ENCODE peak calls at places on chromosomes 4 and X, in ten cellular contexts. J is HCEC 1CT; L is left colon; G is germinal center; B is ACHN; W is activated CD8-positive, alpha-beta memory T cell treated with anti-CD3 and anti-CD28 coated beads, Interleukin-2, amount 50 U/mL, for 4 hours; O is stimulated activated CD8-positive, alpha-beta memory T cell treated with anti-CD3 and anti-CD28 coated beads, Interleukin-2, amount 100 ng/mL, for 1 hour; E is GOT3; P is iris pigment epithelial cell; N is activated T-helper 1 cell treated with anti-CD3 and anti-CD28 coated beads, Interleukin-2, amount 50 U/mL, for 16 hours. T is an unnamed sample.
A peak's percentile ranks its signal among the peaks of the same experiment; 100 is the strongest.

GRCh38 chr4:4717692-4718091 is 141.8 kb upstream of the MSX1 start:
- DNase-seq in J (no peak), L (no peak), G (no peak), B (no peak), W (no peak), O (no peak), E (no peak), P (no peak), N (no peak), T (no peak)

GRCh38 chrX:69493193-69493592 is 10.9 kb upstream of the NALF2 start:
- DNase-seq in J (no peak), L (peak; percentile 28), G (peak; percentile 7), B (peak; percentile 29), W (no peak), O (no peak), E (no peak), P (no peak), N (no peak), T (peak; percentile 69)

GRCh38 chrX:55008571-55009358 is 8.6 kb downstream of the APEX2 start:
- DNase-seq in J (peak; percentile 61), L (no peak), G (no peak), B (no peak), W (no peak), O (no peak), E (no peak), P (peak; percentile 10), N (no peak), T (no peak)

GRCh38 chrX:93585661-93586060 is 87.7 kb downstream of the NAP1L3 start:
- DNase-seq in J (no peak), L (no peak), G (no peak), B (no peak), W (no peak), O (no peak), E (no peak), P (no peak), N (no peak), T (no peak)

GRCh38 chrX:55342533-55343501 is 78.1 kb upstream of the PAGE3 start:
- DNase-seq in J (no peak), L (peak; percentile 28), G (peak; percentile 56), B (peak; percentile 23), W (peak; percentile 31), O (no peak), E (no peak), P (peak; percentile 3), N (peak; percentile 8), T (peak; percentile 2)

GRCh38 chrX:15973299-15973698 is 118.7 kb upstream of the AP1S2 start:
- DNase-seq in J (peak; percentile 38), L (no peak), G (no peak), B (peak; percentile 45), W (no peak), O (no peak), E (no peak), P (peak; percentile 18), N (no peak), T (peak; percentile 59)

GRCh38 chrX:23803931-23804381 is 21.0 kb downstream of the SAT1 start:
- DNase-seq in J (no peak), L (no peak), G (no peak), B (no peak), W (no peak), O (no peak), E (no peak), P (peak; percentile 80), N (no peak), T (peak; percentile 64)

GRCh38 chr4:144300616-144301015 is 160.1 kb upstream of the GYPA start:
- DNase-seq in J (no peak), L (no peak), G (no peak), B (no peak), W (no peak), O (no peak), E (no peak), P (no peak), N (no peak), T (no peak)

GRCh38 chrX:14029039-14029424 is 660 bp downstream of the GEMIN8 start:
- DNase-seq in J (no peak), L (no peak), G (no peak), B (no peak), W (no peak), O (no peak), E (no peak), P (no peak), N (no peak), T (no peak)

GRCh38 chr4:180542445-180543100 is 1700.6 kb upstream of the TENM3 start:
- DNase-seq in J (no peak), L (no peak), G (no peak), B (no peak), W (no peak), O (no peak), E (no peak), P (peak; percentile 60), N (no peak), T (peak; percentile 40)

GRCh38 chr4:14225683-14226207 is 598.2 kb upstream of the BOD1L1 start:
- DNase-seq in J (no peak), L (no peak), G (no peak), B (no peak), W (no peak), O (no peak), E (no peak), P (no peak), N (no peak), T (no peak)

GRCh38 chr4:17478073-17478472 is 33.8 kb downstream of the QDPR start:
- DNase-seq in J (no peak), L (no peak), G (no peak), B (no peak), W (no peak), O (no peak), E (no peak), P (no peak), N (no peak), T (no peak)

GRCh38 chrX:21373637-21374162 is 518 bp upstream of the CNKSR2 start:
- DNase-seq in J (no peak), L (peak; percentile 39), G (peak; percentile 17), B (no peak), W (peak; percentile 30), O (no peak), E (peak; percentile 22), P (no peak), N (no peak), T (no peak)

GRCh38 chr4:73662709-73663546 is 42.7 kb upstream of the RASSF6 start:
- DNase-seq in J (peak; percentile 67), L (no peak), G (peak; percentile 22), B (peak; percentile 79), W (no peak), O (no peak), E (no peak), P (peak; percentile 86), N (no peak), T (no peak)

GRCh38 chr4:6208416-6208815 is 8.1 kb upstream of the JAKMIP1 start:
- DNase-seq in J (no peak), L (no peak), G (no peak), B (no peak), W (no peak), O (no peak), E (no peak), P (no peak), N (no peak), T (no peak)

GRCh38 chr4:88138561-88138960 is 19.9 kb downstream of the ABCG2 start:
- DNase-seq in J (peak; percentile 70), L (no peak), G (no peak), B (no peak), W (no peak), O (no peak), E (peak; percentile 3), P (peak; percentile 89), N (no peak), T (no peak)

GRCh38 chrX:134571831-134572230 is 86.4 kb downstream of the PLAC1 start:
- DNase-seq in J (no peak), L (no peak), G (no peak), B (no peak), W (no peak), O (no peak), E (no peak), P (no peak), N (no peak), T (no peak)

GRCh38 chr4:159871141-159871540 is 768.3 kb downstream of the RAPGEF2 start:
- DNase-seq in J (no peak), L (no peak), G (no peak), B (no peak), W (no peak), O (no peak), E (no peak), P (peak; percentile 28), N (no peak), T (no peak)

GRCh38 chr4:72418458-72418857 is 150.6 kb downstream of the ADAMTS3 start:
- DNase-seq in J (no peak), L (peak; percentile 9), G (no peak), B (peak; percentile 28), W (no peak), O (no peak), E (no peak), P (peak; percentile 84), N (no peak), T (no peak)

GRCh38 chrX:66074920-66075879 is 35.3 kb upstream of the VSIG4 start:
- DNase-seq in J (no peak), L (peak; percentile 20), G (no peak), B (no peak), W (peak; percentile 31), O (no peak), E (no peak), P (no peak), N (peak; percentile 8), T (no peak)

GRCh38 chr4:8477095-8477635 is 36.6 kb downstream of the TRMT44 start:
- DNase-seq in J (no peak), L (no peak), G (no peak), B (no peak), W (no peak), O (no peak), E (no peak), P (no peak), N (no peak), T (no peak)

GRCh38 chrX:110418220-110418856 is 59.7 kb downstream of the RTL9 start:
- DNase-seq in J (peak; percentile 76), L (peak; percentile 20), G (no peak), B (peak; percentile 20), W (no peak), O (no peak), E (no peak), P (peak; percentile 75), N (no peak), T (peak; percentile 38)

GRCh38 chr4:173301518-173302201 is 32.5 kb downstream of the HMGB2 start:
- DNase-seq in J (peak; percentile 37), L (no peak), G (peak; percentile 24), B (peak; percentile 76), W (no peak), O (no peak), E (no peak), P (peak; percentile 53), N (no peak), T (peak; percentile 16)

GRCh38 chr4:176277162-176277904 is 8.3 kb upstream of the ASB5 start:
- DNase-seq in J (peak; percentile 53), L (peak; percentile 56), G (peak; percentile 34), B (peak; percentile 75), W (peak; percentile 14), O (no peak), E (no peak), P (peak; percentile 71), N (no peak), T (peak; percentile 58)

GRCh38 chrX:97238632-97239031 is 354.9 kb downstream of the RPA4 start:
- DNase-seq in J (no peak), L (no peak), G (no peak), B (no peak), W (no peak), O (no peak), E (no peak), P (peak; percentile 62), N (no peak), T (peak; percentile 12)

T was measured in Calu3.